ENCODE peak calls at places on chromosome 22, in ten cellular contexts. L is breast epithelium, K is IMR-90, X is AG04449, T is testis, E is stomach, D is prostate gland, C is adrenal gland, O is ovary, S is foreskin fibroblast. H is an unnamed sample.

GRCh38 chr22:31631381-31631780 is 30.6 kb downstream of the PISD start:
- DNase-seq in L (no peak), K (no peak), X (no peak), T (no peak), E (no peak), D (no peak), C (no peak), O (no peak), S (no peak), H (no peak)

GRCh38 chr22:30609260-30610185 is 2.5 kb downstream of the TCN2 start:
- DNase-seq in L (no peak), K (peak), X (peak), T (peak), E (peak), D (no peak), C (peak), O (peak), S (peak), H (peak)

GRCh38 chr22:41725510-41726110 is 26.3 kb downstream of the MEI1 start:
- DNase-seq in L (no peak), K (peak), X (no peak), T (no peak), E (no peak), D (no peak), C (no peak), O (no peak), S (no peak), H (no peak)

GRCh38 chr22:36823177-36823839 is 6.5 kb upstream of the PVALB start:
- DNase-seq in L (no peak), K (peak), X (no peak), T (peak), E (no peak), D (no peak), C (no peak), O (no peak), S (no peak), H (no peak)

GRCh38 chr22:44710474-44711235 is 8.7 kb downstream of the PRR5 start:
- DNase-seq in L (no peak), K (no peak), X (no peak), T (no peak), E (peak), D (no peak), C (no peak), O (no peak), S (no peak), H (no peak)

GRCh38 chr22:35995345-35995744 is 33.3 kb downstream of the RBFOX2 start:
- DNase-seq in L (no peak), K (peak), X (no peak), T (no peak), E (no peak), D (no peak), C (no peak), O (no peak), S (peak), H (no peak)

GRCh38 chr22:40588726-40589125 is 47.8 kb downstream of the MRTFA start:
- DNase-seq in L (no peak), K (peak), X (peak), T (no peak), E (no peak), D (no peak), C (no peak), O (no peak), S (peak), H (no peak)

GRCh38 chr22:49770454-49771265 is 57.0 kb downstream of the BRD1 start:
- DNase-seq in L (no peak), K (no peak), X (no peak), T (no peak), E (no peak), D (no peak), C (no peak), O (peak), S (no peak), H (peak)

GRCh38 chr22:19149047-19149883 is 827 bp downstream of the GSC2 start:
- DNase-seq in L (no peak), K (no peak), X (no peak), T (peak), E (no peak), D (no peak), C (no peak), O (no peak), S (no peak), H (no peak)

GRCh38 chr22:19115628-19116027 is 6.6 kb downstream of the DGCR2 start:
- DNase-seq in L (no peak), K (no peak), X (no peak), T (no peak), E (no peak), D (no peak), C (no peak), O (no peak), S (no peak), H (peak)

GRCh38 chr22:48503876-48504275 is 1323.8 kb downstream of the BRD1 start:
- DNase-seq in L (no peak), K (no peak), X (no peak), T (no peak), E (no peak), D (no peak), C (no peak), O (no peak), S (no peak), H (no peak)

GRCh38 chr22:31084811-31085492 is 3.8 kb downstream of the SMTN start:
- DNase-seq in L (peak), K (peak), X (no peak), T (peak), E (peak), D (peak), C (peak), O (peak), S (peak), H (peak)

GRCh38 chr22:37019309-37020191 is at the start of the genes MPST and TST:
- DNase-seq in L (no peak), K (peak), X (no peak), T (peak), E (peak), D (peak), C (peak), O (peak), S (peak), H (peak)

GRCh38 chr22:49709464-49709863 is 118.2 kb downstream of the BRD1 start:
- DNase-seq in L (no peak), K (no peak), X (no peak), T (no peak), E (no peak), D (no peak), C (no peak), O (no peak), S (no peak), H (no peak)

GRCh38 chr22:49528420-49528720 is 299.3 kb downstream of the BRD1 start:
- DNase-seq in L (no peak), K (no peak), X (no peak), T (no peak), E (no peak), D (no peak), C (no peak), O (no peak), S (no peak), H (no peak)

GRCh38 chr22:19871023-19871844 is 16.6 kb upstream of the GNB1L start:
- DNase-seq in L (peak), K (no peak), X (no peak), T (no peak), E (no peak), D (no peak), C (peak), O (peak), S (no peak), H (no peak)

GRCh38 chr22:50564289-50564688 is 1.6 kb upstream of the SYCE3 start:
- DNase-seq in L (no peak), K (no peak), X (no peak), T (no peak), E (no peak), D (no peak), C (no peak), O (no peak), S (no peak), H (no peak)

GRCh38 chr22:35046744-35047462 is 19.1 kb upstream of the ISX start:
- DNase-seq in L (no peak), K (no peak), X (no peak), T (no peak), E (no peak), D (no peak), C (no peak), O (no peak), S (no peak), H (no peak)

GRCh38 chr22:38869663-38870062 is 2.4 kb downstream of the CBX6 start:
- DNase-seq in L (no peak), K (no peak), X (no peak), T (no peak), E (no peak), D (no peak), C (peak), O (no peak), S (no peak), H (no peak)

GRCh38 chr22:38870312-38870741 is 1.7 kb downstream of the CBX6 start:
- DNase-seq in L (peak), K (peak), X (no peak), T (peak), E (peak), D (peak), C (peak), O (peak), S (peak), H (peak)

GRCh38 chr22:38871360-38872171 is 450 bp downstream of the CBX6 start:
- DNase-seq in L (no peak), K (no peak), X (no peak), T (peak), E (peak), D (no peak), C (peak), O (peak), S (no peak), H (no peak)

GRCh38 chr22:38872172-38872830 is at the start of gene CBX6:
- DNase-seq in L (peak), K (peak), X (no peak), T (peak), E (peak), D (peak), C (peak), O (peak), S (peak), H (peak)

GRCh38 chr22:38870791-38871359 is 1.1 kb downstream of the CBX6 start:
- DNase-seq in L (no peak), K (no peak), X (no peak), T (no peak), E (peak), D (no peak), C (no peak), O (no peak), S (no peak), H (no peak)
- TF ChIP-seq CTCF in L (no peak), K (no peak), X (no peak), T (no peak), E (no peak), D (no peak), C (no peak), O (no peak), S (no peak), H (no peak)

GRCh38 chr22:21051836-21052400 is 6.2 kb downstream of the LRRC74B start:
- DNase-seq in L (no peak), K (peak), X (no peak), T (no peak), E (no peak), D (no peak), C (no peak), O (no peak), S (no peak), H (no peak)
- H3K4me3 ChIP-seq in L (no peak), K (no peak), X (no peak), T (no peak), E (no peak), D (no peak), C (no peak), O (no peak), S (no peak), H (no peak)

DNA sequence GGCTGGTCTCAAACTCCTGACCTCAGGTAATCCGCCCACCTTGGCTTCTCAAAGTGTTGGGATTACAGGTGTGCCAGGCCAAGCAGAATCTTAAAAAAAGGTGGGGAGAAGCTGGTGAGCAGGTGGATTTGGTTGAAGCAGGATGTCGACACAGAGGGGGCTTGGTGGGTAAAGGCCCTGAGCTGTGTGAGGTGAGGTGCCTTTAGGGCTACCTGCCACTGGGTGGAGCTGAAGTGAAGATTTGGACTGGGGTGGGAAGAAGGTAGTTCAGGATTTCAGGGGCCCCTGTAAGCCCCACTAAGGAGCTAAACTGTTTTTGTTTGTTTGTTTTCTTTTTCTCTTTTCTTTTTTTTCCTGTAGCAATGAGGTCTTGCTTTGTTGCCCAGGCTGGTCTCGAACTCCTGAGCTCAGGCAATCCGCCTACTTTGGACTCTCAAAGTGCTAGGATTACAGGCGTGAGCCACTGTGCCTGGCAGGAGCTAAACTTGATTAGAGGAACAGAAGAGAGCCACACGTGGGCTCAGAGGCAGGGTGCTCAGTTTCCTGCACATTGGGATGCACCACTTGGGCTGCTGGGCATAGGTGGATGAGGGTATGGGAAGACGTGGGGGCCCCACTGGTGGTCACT is 6.0 kb downstream of the P2RX6 start:
- DNase-seq in L (no peak), K (no peak), X (no peak), T (no peak), E (no peak), D (no peak), C (no peak), O (no peak), S (no peak), H (no peak)
- TF ChIP-seq CTCF in L (no peak), K (peak), X (peak), T (no peak), E (no peak), D (peak), C (no peak), O (no peak), S (peak), H (peak)

GRCh38 chr22:43537019-43537585 is 125.3 kb downstream of the MPPED1 start:
- DNase-seq in L (no peak), K (no peak), X (no peak), T (no peak), E (peak), D (no peak), C (no peak), O (no peak), S (no peak), H (no peak)
- H3K4me3 ChIP-seq in L (no peak), K (no peak), X (no peak), T (no peak), E (no peak), D (no peak), C (no peak), O (no peak), S (no peak), H (no peak)

GRCh38 chr22:33467718-33468117 is 409.5 kb upstream of the SYN3 start:
- DNase-seq in L (no peak), K (no peak), X (no peak), T (no peak), E (no peak), D (no peak), C (no peak), O (no peak), S (no peak), H (no peak)
- TF ChIP-seq CTCF in L (no peak), K (peak), X (peak), T (no peak), E (no peak), D (no peak), C (no peak), O (no peak), S (peak), H (no peak)

GRCh38 chr22:24146190-24146616 is 35.1 kb upstream of the SUSD2 start:
- DNase-seq in L (no peak), K (peak), X (peak), T (peak), E (peak), D (peak), C (peak), O (peak), S (peak), H (peak)
- H3K4me3 ChIP-seq in L (peak), K (no peak), X (no peak), T (no peak), E (no peak), D (no peak), C (no peak), O (no peak), S (peak), H (no peak)

DNA sequence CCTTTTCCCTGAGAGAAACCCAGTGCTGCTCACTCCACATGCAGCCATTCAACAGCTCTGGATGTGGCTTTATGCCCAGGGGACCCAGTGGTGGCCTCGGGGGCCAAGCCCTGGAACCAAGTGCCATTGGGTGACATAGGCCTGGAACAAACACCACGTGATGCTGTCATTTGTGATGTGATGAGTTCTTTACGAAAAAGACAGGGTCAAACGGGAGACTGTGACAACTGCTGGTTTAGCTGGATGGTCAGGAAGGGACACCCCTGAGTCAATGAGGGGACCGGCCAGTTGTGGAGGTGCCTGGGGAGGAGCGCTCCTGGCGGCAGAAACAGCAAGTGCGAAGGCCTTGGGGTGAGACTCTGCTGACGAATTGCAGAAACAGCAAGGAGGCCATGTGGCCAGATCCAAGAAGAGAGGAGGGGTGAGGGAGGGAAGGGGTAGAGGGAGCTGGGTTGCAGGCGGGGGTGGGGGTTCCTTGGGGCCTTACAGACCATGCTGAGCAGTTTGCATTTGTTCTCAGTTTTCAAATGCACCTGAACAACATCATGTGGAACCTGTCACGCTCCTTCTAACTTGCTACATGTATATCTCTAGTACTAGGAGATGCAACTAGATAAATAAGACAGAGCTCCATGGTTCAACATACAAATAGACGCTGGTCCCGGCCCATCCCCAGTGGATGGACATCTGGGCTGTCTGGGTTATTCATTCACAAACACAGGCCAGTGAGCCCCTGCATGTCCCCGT is 56.1 kb downstream of the IGLL5 start:
- DNase-seq in L (peak), K (no peak), X (no peak), T (peak), E (peak), D (no peak), C (peak), O (peak), S (no peak), H (no peak)
- TF ChIP-seq CTCF in L (no peak), K (no peak), X (no peak), T (no peak), E (no peak), D (no peak), C (no peak), O (no peak), S (no peak), H (no peak)

GRCh38 chr22:43345761-43346261 is 2.6 kb upstream of the SCUBE1 start:
- DNase-seq in L (no peak), K (no peak), X (no peak), T (no peak), E (no peak), D (no peak), C (no peak), O (no peak), S (no peak), H (no peak)

GRCh38 chr22:43342347-43343261 is 568 bp downstream of the SCUBE1 start:
- DNase-seq in L (no peak), K (no peak), X (no peak), T (no peak), E (no peak), D (no peak), C (no peak), O (peak), S (no peak), H (no peak)

GRCh38 chr22:43345356-43345755 is 2.2 kb upstream of the SCUBE1 start:
- DNase-seq in L (no peak), K (no peak), X (no peak), T (no peak), E (no peak), D (no peak), C (no peak), O (no peak), S (no peak), H (no peak)

GRCh38 chr22:43341565-43341964 is 1.6 kb downstream of the SCUBE1 start:
- DNase-seq in L (no peak), K (no peak), X (no peak), T (no peak), E (no peak), D (no peak), C (no peak), O (no peak), S (no peak), H (no peak)

DNA sequence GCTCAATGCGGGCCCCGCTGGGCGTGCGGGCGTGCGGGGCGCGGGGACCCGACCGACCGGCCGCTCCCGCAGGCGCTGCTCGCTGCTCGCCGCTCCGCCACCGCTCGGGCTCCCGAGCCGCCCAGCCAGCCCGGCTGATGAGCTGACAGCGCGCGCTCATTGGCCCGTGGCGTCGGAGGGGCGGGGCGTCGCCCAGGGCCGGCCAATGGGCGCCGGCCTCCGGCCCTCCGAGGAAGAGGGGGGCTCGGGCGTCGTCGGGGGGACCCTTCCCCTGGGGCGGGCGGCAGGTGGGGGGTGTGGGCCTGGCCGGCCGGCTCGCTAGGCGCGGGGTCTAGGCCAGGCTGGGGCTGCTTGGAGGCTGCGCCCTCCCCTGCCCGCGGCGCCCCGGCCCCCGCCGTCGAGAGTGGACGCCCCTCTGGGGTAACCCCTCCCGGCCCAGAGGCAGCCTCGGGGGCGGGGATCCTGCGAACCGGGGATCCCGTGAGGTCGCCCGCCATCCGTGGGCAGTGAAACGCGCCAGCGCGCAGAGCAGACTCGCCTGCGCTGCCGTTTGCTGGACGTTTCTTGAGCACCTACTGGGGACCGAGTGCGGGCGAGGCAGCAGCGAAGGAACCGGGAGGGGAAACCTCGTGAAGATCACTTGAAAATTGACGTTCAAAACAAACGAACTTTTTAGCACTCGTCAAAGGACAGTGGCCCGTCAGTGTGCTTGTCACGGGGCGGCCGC is at the start of gene SCUBE1:
- DNase-seq in L (no peak), K (no peak), X (no peak), T (peak), E (peak), D (peak), C (peak), O (peak), S (peak), H (no peak)
- H3K4me3 ChIP-seq in L (peak), K (no peak), X (no peak), T (peak), E (peak), D (peak), C (no peak), O (peak), S (no peak), H (no peak)

GRCh38 chr22:46896166-46896565 is 133.7 kb downstream of the TBC1D22A start:
- DNase-seq in L (no peak), K (no peak), X (no peak), T (no peak), E (no peak), D (no peak), C (no peak), O (no peak), S (no peak), H (no peak)
- TF ChIP-seq CTCF in L (no peak), K (no peak), X (no peak), T (no peak), E (no peak), D (no peak), C (no peak), O (no peak), S (no peak), H (no peak)

H was measured in gastrocnemius medialis.